ENCODE peak calls at places on chromosomes 4 and X, in eight cellular contexts. E is AG10803; H is activated CD4-positive, alpha-beta T cell treated with anti-CD3 and anti-CD28 coated beads, Interleukin-2, amount 50 U/mL, for 48 hours; M is MV-4-11; T is HFFc6; O is naive thymus-derived CD8-positive, alpha-beta T cell; W is SK-N-DZ; K is HEK293T. D is an unnamed sample.

GRCh38 chrX:120549483-120550452 is 11.0 kb downstream of the CUL4B start:
- DNase-seq in E (peak; percentile 93), H (peak; percentile 31), M (peak; percentile 34), T (peak; percentile 91), O (no peak), W (no peak), K (no peak), D (no peak)

GRCh38 chrX:10582945-10583344 is 37.4 kb downstream of the MID1 start:
- DNase-seq in E (peak; percentile 55), H (no peak), M (no peak), T (peak; percentile 40), O (no peak), W (no peak), K (no peak), D (no peak)

GRCh38 chr4:155582971-155583437 is 83.6 kb upstream of the GUCY1A1 start:
- DNase-seq in E (peak; percentile 43), H (no peak), M (no peak), T (peak; percentile 17), O (no peak), W (no peak), K (peak; percentile 16), D (no peak)

GRCh38 chr4:4666187-4666586 is 124.3 kb upstream of the STX18 start:
- DNase-seq in E (no peak), H (no peak), M (no peak), T (no peak), O (no peak), W (peak; percentile 27), K (no peak), D (no peak)

GRCh38 chrX:31847773-31848172 is 775.9 kb upstream of the FTHL17 start:
- DNase-seq in E (no peak), H (no peak), M (no peak), T (no peak), O (no peak), W (no peak), K (no peak), D (no peak)

GRCh38 chrX:20267924-20268701 is 1.4 kb upstream of the RPS6KA3 start:
- DNase-seq in E (peak; percentile 19), H (peak; percentile 18), M (no peak), T (no peak), O (no peak), W (no peak), K (no peak), D (no peak)

GRCh38 chr4:142614621-142615323 is 231.3 kb downstream of the INPP4B start:
- DNase-seq in E (peak; percentile 55), H (no peak), M (no peak), T (peak; percentile 87), O (no peak), W (no peak), K (no peak), D (no peak)

GRCh38 chrX:12771445-12772069 is 19.7 kb upstream of the PRPS2 start:
- DNase-seq in E (peak; percentile 16), H (peak; percentile 72), M (peak; percentile 81), T (peak; percentile 2), O (peak; percentile 71), W (no peak), K (peak; percentile 77), D (no peak)

GRCh38 chrX:139680356-139680755 is 27.6 kb downstream of the MCF2 start:
- DNase-seq in E (no peak), H (no peak), M (no peak), T (no peak), O (no peak), W (no peak), K (no peak), D (no peak)

GRCh38 chrX:24145340-24146186 is 4.0 kb upstream of the ZFX start:
- DNase-seq in E (peak; percentile 78), H (no peak), M (no peak), T (peak; percentile 62), O (no peak), W (no peak), K (no peak), D (peak; percentile 43)

GRCh38 chr4:186807131-186807530 is 83.5 kb upstream of the FAT1 start:
- DNase-seq in E (peak; percentile 7), H (no peak), M (no peak), T (peak; percentile 16), O (no peak), W (no peak), K (no peak), D (no peak)

GRCh38 chr4:5943561-5943960 is 50.7 kb upstream of the CRMP1 start:
- DNase-seq in E (no peak), H (no peak), M (no peak), T (no peak), O (no peak), W (no peak), K (no peak), D (no peak)

GRCh38 chr4:80197601-80198444 is 520 bp downstream of the PRDM8 start:
- DNase-seq in E (no peak), H (peak; percentile 14), M (no peak), T (no peak), O (no peak), W (peak; percentile 63), K (peak; percentile 40), D (peak; percentile 16)

GRCh38 chr4:8765631-8766590 is 105.7 kb downstream of the HMX1 start:
- DNase-seq in E (no peak), H (no peak), M (no peak), T (no peak), O (no peak), W (no peak), K (no peak), D (no peak)

GRCh38 chr4:146135941-146136340 is 39.6 kb upstream of the LSM6 start:
- DNase-seq in E (no peak), H (no peak), M (no peak), T (no peak), O (no peak), W (no peak), K (no peak), D (no peak)

GRCh38 chr4:71765349-71765748 is 18.5 kb downstream of the GC start:
- DNase-seq in E (peak; percentile 48), H (no peak), M (no peak), T (no peak), O (no peak), W (no peak), K (no peak), D (no peak)

GRCh38 chr4:124262211-124263179 is 450.0 kb downstream of the ANKRD50 start:
- DNase-seq in E (peak; percentile 82), H (peak; percentile 35), M (peak; percentile 57), T (peak; percentile 72), O (no peak), W (peak; percentile 73), K (peak; percentile 66), D (peak; percentile 44)

GRCh38 chr4:184397516-184398163 is 76.7 kb downstream of the IRF2 start:
- DNase-seq in E (no peak), H (no peak), M (no peak), T (no peak), O (no peak), W (no peak), K (no peak), D (no peak)

GRCh38 chr4:19259920-19260319 is 991.8 kb upstream of the SLIT2 start:
- DNase-seq in E (no peak), H (no peak), M (no peak), T (no peak), O (no peak), W (no peak), K (no peak), D (no peak)

GRCh38 chr4:41537267-41537890 is 578 bp upstream of the LIMCH1 start:
- DNase-seq in E (no peak), H (no peak), M (no peak), T (no peak), O (no peak), W (no peak), K (no peak), D (no peak)

GRCh38 chrX:153439977-153440376 is 5.9 kb downstream of the TREX2 start:
- DNase-seq in E (no peak), H (no peak), M (no peak), T (no peak), O (no peak), W (no peak), K (no peak), D (no peak)

GRCh38 chrX:20547649-20548051 is 280.9 kb upstream of the RPS6KA3 start:
- DNase-seq in E (peak; percentile 54), H (no peak), M (peak; percentile 65), T (peak; percentile 1), O (no peak), W (no peak), K (no peak), D (no peak)

GRCh38 chr4:83490876-83491450 is 6.1 kb upstream of the ABRAXAS1 start:
- DNase-seq in E (peak; percentile 26), H (no peak), M (peak; percentile 11), T (peak; percentile 11), O (no peak), W (peak; percentile 6), K (peak; percentile 26), D (no peak)

GRCh38 chrX:30875957-30876356 is 13.1 kb downstream of the TAB3 start:
- DNase-seq in E (peak; percentile 76), H (no peak), M (no peak), T (peak; percentile 61), O (no peak), W (no peak), K (no peak), D (no peak)

GRCh38 chr4:175281894-175282293 is 363.7 kb downstream of the ADAM29 start:
- DNase-seq in E (no peak), H (no peak), M (no peak), T (no peak), O (no peak), W (no peak), K (no peak), D (no peak)

GRCh38 chr4:149961876-149962597 is 116.2 kb upstream of the DCLK2 start:
- DNase-seq in E (peak; percentile 50), H (no peak), M (peak; percentile 68), T (peak; percentile 48), O (no peak), W (no peak), K (no peak), D (no peak)

GRCh38 chr4:1171306-1172227 is 816 bp downstream of the SPON2 start:
- DNase-seq in E (no peak), H (peak; percentile 56), M (no peak), T (no peak), O (peak; percentile 58), W (no peak), K (no peak), D (no peak)

GRCh38 chr4:168380290-168380689 is 61.7 kb upstream of the DDX60 start:
- DNase-seq in E (no peak), H (no peak), M (peak; percentile 18), T (no peak), O (no peak), W (no peak), K (no peak), D (no peak)

GRCh38 chrX:124529786-124530185 is 183.4 kb downstream of the SH2D1A start:
- DNase-seq in E (no peak), H (no peak), M (no peak), T (no peak), O (no peak), W (no peak), K (no peak), D (no peak)